ENCODE peak calls at places on chromosomes 13 and 19, in eight cellular contexts. M is activated CD4-positive, alpha-beta T cell treated with anti-CD3 and anti-CD28 coated beads for 1 hour; T is NCI-H146; O is GM12892; I is EL; C is stimulated activated CD4-positive, alpha-beta T cell treated with anti-CD3 and anti-CD28 coated beads, Interleukin-12 subunit alpha, Interleukin-12 subunit beta, amount 100 ng/mL, for 48 hours; P is left ventricle myocardium superior; U is hippocampal formation. Y is an unnamed sample.
A peak's percentile ranks its signal among the peaks of the same experiment; 100 is the strongest.

GRCh38 chr19:35266149-35266903 is 2.4 kb upstream of the USF2 start:
- DNase-seq in U (no peak), P (peak; percentile 39), O (no peak), T (no peak), I (no peak), C (no peak), M (no peak), Y (no peak)

GRCh38 chr19:51020988-51021651 is 1.6 kb upstream of the KLK10 start:
- DNase-seq in P (no peak), U (no peak), M (no peak), T (peak; percentile 37), O (no peak), C (no peak), I (peak; percentile 46), Y (peak; percentile 26)

GRCh38 chr19:17616686-17616960 is 61.2 kb downstream of the COLGALT1 start:
- DNase-seq in P (no peak), M (no peak), U (no peak), T (no peak), C (no peak), O (no peak), I (no peak), Y (no peak)

GRCh38 chr19:29843180-29844051 is 31.6 kb downstream of the CCNE1 start:
- DNase-seq in U (no peak), O (no peak), I (no peak), P (peak; percentile 61), C (no peak), T (no peak), M (no peak), Y (peak; percentile 46)

GRCh38 chr13:62931901-62932883 is 1516.5 kb upstream of the PCDH20 start:
- DNase-seq in T (no peak), I (peak; percentile 37), P (no peak), C (no peak), U (no peak), O (no peak), M (no peak), Y (no peak)

GRCh38 chr19:55372316-55373081 is 2.2 kb upstream of the IL11 start:
- DNase-seq in I (peak; percentile 87), C (no peak), M (no peak), O (no peak), P (no peak), T (no peak), U (no peak), Y (no peak)

GRCh38 chr13:28819748-28820098 is 416 bp upstream of the MTUS2 start:
- DNase-seq in M (peak; percentile 17), U (peak; percentile 4), T (peak; percentile 41), C (peak; percentile 31), O (peak; percentile 53), I (peak; percentile 57), P (peak; percentile 85), Y (no peak)

GRCh38 chr19:19460258-19460731 is 54.8 kb downstream of the GATAD2A start:
- DNase-seq in M (no peak), C (no peak), I (no peak), O (no peak), U (no peak), T (no peak), P (peak; percentile 37), Y (peak; percentile 68)

GRCh38 chr19:11460207-11460606 is 20.6 kb downstream of the ELAVL3 start:
- DNase-seq in P (no peak), O (peak; percentile 41), T (no peak), M (no peak), C (no peak), U (no peak), I (no peak), Y (no peak)

GRCh38 chr19:15114153-15114540 is 6.9 kb downstream of the SYDE1 start:
- DNase-seq in M (no peak), I (peak; percentile 67), U (no peak), O (no peak), C (no peak), T (no peak), P (no peak), Y (no peak)

GRCh38 chr19:18488838-18489626 is 32.8 kb downstream of the ELL start:
- DNase-seq in M (no peak), O (no peak), I (no peak), T (peak; percentile 91), C (no peak), P (peak; percentile 67), U (no peak), Y (no peak)

GRCh38 chr13:44237276-44237767 is 136.3 kb upstream of the SERP2 start:
- DNase-seq in I (peak; percentile 84), P (peak; percentile 48), T (no peak), U (peak; percentile 34), C (no peak), M (no peak), O (peak; percentile 29), Y (peak; percentile 87)

GRCh38 chr19:5539431-5539833 is 28.3 kb downstream of the TINCR start:
- DNase-seq in O (no peak), T (peak; percentile 44), U (peak; percentile 17), C (no peak), M (no peak), I (no peak), P (peak; percentile 60), Y (no peak)

GRCh38 chr13:46668906-46669525 is 116.0 kb downstream of the LRCH1 start:
- DNase-seq in P (no peak), U (no peak), M (no peak), C (no peak), T (no peak), I (no peak), O (no peak), Y (no peak)

GRCh38 chr19:48646192-48646911 is 365 bp upstream of the CA11 start:
- DNase-seq in T (peak; percentile 94), P (peak; percentile 90), M (peak; percentile 86), C (peak; percentile 88), O (peak; percentile 96), I (peak; percentile 88), U (peak; percentile 89), Y (peak; percentile 89)

GRCh38 chr13:113291997-113292862 is 4.8 kb upstream of the LAMP1 start:
- DNase-seq in M (no peak), O (no peak), P (peak; percentile 44), C (no peak), U (no peak), T (peak; percentile 19), I (peak; percentile 25), Y (no peak)

GRCh38 chr13:29587645-29588044 is 7.8 kb downstream of the SLC7A1 start:
- DNase-seq in P (no peak), M (no peak), U (no peak), C (no peak), I (peak; percentile 31), O (no peak), T (no peak), Y (no peak)

GRCh38 chr13:65921933-65922332 is 1308.2 kb downstream of the PCDH9 start:
- DNase-seq in T (no peak), M (no peak), C (no peak), O (no peak), P (no peak), I (no peak), U (no peak), Y (no peak)

GRCh38 chr13:81406639-81407292 is 1065.8 kb upstream of the SPRY2 start:
- DNase-seq in P (no peak), T (no peak), M (no peak), U (no peak), O (no peak), C (no peak), I (no peak), Y (no peak)

GRCh38 chr19:55647732-55648656 is at the start of gene CCDC106:
- DNase-seq in P (peak; percentile 81), I (peak; percentile 72), C (no peak), M (peak; percentile 44), O (no peak), T (peak; percentile 55), U (peak; percentile 73), Y (no peak)

GRCh38 chr13:29918845-29919244 is 68.4 kb upstream of the UBL3 start:
- DNase-seq in P (no peak), M (no peak), T (no peak), C (no peak), I (peak; percentile 93), U (no peak), O (no peak), Y (no peak)

GRCh38 chr19:51573331-51573730 is 2.2 kb downstream of the ZNF175 start:
- DNase-seq in P (no peak), I (peak; percentile 58), U (no peak), M (no peak), T (no peak), C (no peak), O (no peak), Y (no peak)

GRCh38 chr19:49953376-49953775 is 7.6 kb downstream of the SIGLEC11 start:
- DNase-seq in M (no peak), P (no peak), O (no peak), C (no peak), T (no peak), I (no peak), U (no peak), Y (no peak)

GRCh38 chr13:50643055-50643454 is 200.4 kb downstream of the DLEU7 start:
- DNase-seq in I (no peak), C (no peak), O (no peak), T (no peak), U (no peak), M (no peak), P (no peak), Y (no peak)

Y was measured in CD14-positive monocyte.